ENCODE peak calls at places on chromosomes 13 and 19, in four cellular contexts. K is lower lobe of right lung, V is tibial artery, W is breast epithelium. U is an unnamed sample.
A peak's percentile ranks its signal among the peaks of the same experiment; 100 is the strongest.

GRCh38 chr19:14361824-14362223 is 19.4 kb upstream of the ADGRE5 start:
- DNase-seq in W (no peak), K (no peak), V (no peak), U (no peak)

GRCh38 chr13:100513987-100514670 is 74.5 kb downstream of the GGACT start:
- DNase-seq in W (no peak), V (no peak), K (no peak), U (no peak)

GRCh38 chr19:10760268-10760944 is 42.5 kb downstream of the DNM2 start:
- DNase-seq in W (no peak), V (no peak), K (no peak), U (no peak)

GRCh38 chr19:3766520-3766919 is 4.0 kb downstream of the MRPL54 start:
- DNase-seq in W (no peak), K (no peak), V (no peak), U (no peak)

GRCh38 chr19:609001-609340 is 19.3 kb downstream of the HCN2 start:
- DNase-seq in W (no peak), K (peak; percentile 81), V (no peak), U (no peak)

GRCh38 chr13:51148952-51149573 is 38.0 kb upstream of the C13orf42 start:
- DNase-seq in K (no peak), V (no peak), W (no peak), U (no peak)

GRCh38 chr19:10523135-10523636 is 5.9 kb upstream of the S1PR5 start:
- DNase-seq in V (no peak), K (no peak), W (no peak), U (no peak)

GRCh38 chr19:41801682-41802317 is 5.4 kb downstream of the CEACAM3 start:
- DNase-seq in K (no peak), V (no peak), W (no peak), U (no peak)

GRCh38 chr13:113647351-113648217 is 10.4 kb downstream of the ATP4B start:
- DNase-seq in K (peak; percentile 95), W (peak; percentile 96), V (peak; percentile 97), U (peak; percentile 90)

GRCh38 chr19:10137751-10138682 is 18.3 kb upstream of the EIF3G start:
- DNase-seq in W (no peak), K (no peak), V (no peak), U (no peak)

DNA sequence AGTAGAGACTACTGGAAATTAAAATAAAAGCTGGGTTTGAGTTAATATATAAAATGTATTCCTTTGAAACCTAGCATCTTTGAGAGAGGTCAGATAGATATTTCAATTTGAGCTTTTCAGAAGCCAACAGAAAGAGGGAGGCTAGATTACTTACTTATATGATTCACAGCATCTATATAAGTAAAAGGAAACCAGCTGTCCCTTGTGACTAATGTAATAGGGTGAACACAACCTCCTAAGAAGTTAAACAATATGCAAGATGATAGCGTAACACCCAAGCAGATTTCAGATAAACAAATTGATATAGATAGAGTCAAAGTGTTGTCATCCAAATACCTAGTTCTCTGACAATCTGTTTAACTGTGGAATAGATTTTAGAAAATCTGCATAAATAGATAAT is 393.5 kb upstream of the GPC6 start:
- DNase-seq in W (no peak), V (no peak), K (no peak), U (no peak)
- H3K27ac ChIP-seq in W (no peak overlapping the region), V (no peak overlapping the region), K (no peak overlapping the region), U (no peak overlapping the region)

GRCh38 chr19:58554494-58555368 is at the start of gene CHMP2A:
- DNase-seq in V (peak; percentile 100), K (peak; percentile 99), W (peak; percentile 99), U (peak; percentile 99)
- TF ChIP-seq CTCF in V (no peak), K (no peak), W (no peak), U (no peak)

DNA sequence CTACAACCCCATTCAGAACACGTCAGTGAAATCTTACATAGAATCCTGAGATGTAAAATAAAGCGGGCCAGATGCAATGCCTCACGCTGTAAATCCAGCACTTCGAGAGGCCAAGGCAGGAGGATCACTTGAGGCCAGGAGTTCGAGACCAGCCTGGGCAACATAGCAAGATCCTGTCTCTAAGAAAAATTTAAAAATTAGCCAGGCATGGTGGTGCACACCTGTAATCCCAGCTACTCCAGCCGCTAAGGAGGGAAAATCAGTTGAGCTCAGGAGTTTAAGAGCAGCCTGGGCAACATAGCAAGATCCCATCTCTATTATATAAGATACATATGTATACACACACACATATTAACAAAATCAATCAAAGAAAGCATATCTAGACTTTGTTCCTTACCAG is 41.2 kb downstream of the PEX11G start:
- DNase-seq in V (no peak), W (no peak), K (no peak), U (no peak)
- H3K27ac ChIP-seq in V (no peak overlapping the region), W (no peak overlapping the region), K (no peak overlapping the region), U (no peak overlapping the region)

DNA sequence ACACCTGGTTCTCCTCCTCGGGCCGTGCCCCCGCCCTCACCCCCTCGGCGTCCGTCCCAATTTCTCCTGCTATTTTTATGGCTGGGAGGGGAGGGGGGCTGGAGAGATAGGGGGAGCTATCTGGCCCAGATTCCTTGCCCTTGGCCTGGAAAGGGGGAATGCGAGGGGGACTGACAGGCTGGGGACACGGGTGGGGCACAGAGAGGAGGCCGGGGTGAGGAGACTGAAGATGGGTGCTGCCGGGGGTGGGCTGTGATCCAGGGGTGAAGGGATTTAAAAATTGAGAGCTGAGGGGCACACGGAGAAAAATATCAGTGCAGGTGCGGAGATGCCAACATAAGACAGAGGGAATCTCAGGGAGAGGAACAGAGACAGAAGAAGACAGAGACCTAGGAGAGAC is 2.3 kb downstream of the PRKCG start:
- DNase-seq in V (no peak), K (no peak), W (no peak), U (peak; percentile 71)
- TF ChIP-seq CTCF in V (no peak), K (no peak), W (no peak), U (no peak)